ENCODE peak calls at places on chromosomes 7 and 10, in nine cellular contexts. One of them, this sample, is unnamed.

GRCh38 chr7:36945612-36946400 is 221.5 kb upstream of the AOAH start:
- DNase-seq in erythroblast: no peak
- DNase-seq in effector memory CD8-positive, alpha-beta T cell: no peak
- DNase-seq in anterior cingulate cortex: no peak
- DNase-seq in activated CD4-positive, alpha-beta T cell treated with anti-CD3 and anti-CD28 coated beads, Interleukin-2, amount 50 U/mL, for 4 hours: no peak
- DNase-seq in activated CD8-positive, alpha-beta memory T cell treated with anti-CD3 and anti-CD28 coated beads for 24 hours: no peak
- DNase-seq in mammary epithelial cell: no peak
- DNase-seq in Calu3: no peak
- DNase-seq in epithelial cell of esophagus: no peak
- DNase-seq in this sample: no peak

GRCh38 chr7:117395743-117396142 is 31.6 kb downstream of the ASZ1 start:
- DNase-seq in erythroblast: no peak
- DNase-seq in effector memory CD8-positive, alpha-beta T cell: no peak
- DNase-seq in anterior cingulate cortex: no peak
- DNase-seq in activated CD4-positive, alpha-beta T cell treated with anti-CD3 and anti-CD28 coated beads, Interleukin-2, amount 50 U/mL, for 4 hours: no peak
- DNase-seq in activated CD8-positive, alpha-beta memory T cell treated with anti-CD3 and anti-CD28 coated beads for 24 hours: no peak
- DNase-seq in mammary epithelial cell: no peak
- DNase-seq in Calu3: no peak
- DNase-seq in epithelial cell of esophagus: no peak
- DNase-seq in this sample: no peak

GRCh38 chr10:105041956-105042355 is 400.9 kb downstream of the SORCS3 start:
- DNase-seq in erythroblast: no peak
- DNase-seq in effector memory CD8-positive, alpha-beta T cell: no peak
- DNase-seq in anterior cingulate cortex: no peak
- DNase-seq in activated CD4-positive, alpha-beta T cell treated with anti-CD3 and anti-CD28 coated beads, Interleukin-2, amount 50 U/mL, for 4 hours: no peak
- DNase-seq in activated CD8-positive, alpha-beta memory T cell treated with anti-CD3 and anti-CD28 coated beads for 24 hours: no peak
- DNase-seq in mammary epithelial cell: peak
- DNase-seq in Calu3: no peak
- DNase-seq in epithelial cell of esophagus: peak
- DNase-seq in this sample: no peak

GRCh38 chr7:46178685-46179084 is 257.6 kb upstream of the IGFBP3 start:
- DNase-seq in erythroblast: no peak
- DNase-seq in effector memory CD8-positive, alpha-beta T cell: no peak
- DNase-seq in anterior cingulate cortex: no peak
- DNase-seq in activated CD4-positive, alpha-beta T cell treated with anti-CD3 and anti-CD28 coated beads, Interleukin-2, amount 50 U/mL, for 4 hours: no peak
- DNase-seq in activated CD8-positive, alpha-beta memory T cell treated with anti-CD3 and anti-CD28 coated beads for 24 hours: no peak
- DNase-seq in mammary epithelial cell: peak
- DNase-seq in Calu3: no peak
- DNase-seq in epithelial cell of esophagus: peak
- DNase-seq in this sample: no peak

GRCh38 chr7:157002819-157003421 is 7.5 kb downstream of the MNX1 start:
- DNase-seq in erythroblast: no peak
- DNase-seq in effector memory CD8-positive, alpha-beta T cell: no peak
- DNase-seq in anterior cingulate cortex: no peak
- DNase-seq in activated CD4-positive, alpha-beta T cell treated with anti-CD3 and anti-CD28 coated beads, Interleukin-2, amount 50 U/mL, for 4 hours: no peak
- DNase-seq in activated CD8-positive, alpha-beta memory T cell treated with anti-CD3 and anti-CD28 coated beads for 24 hours: peak
- DNase-seq in mammary epithelial cell: no peak
- DNase-seq in Calu3: no peak
- DNase-seq in epithelial cell of esophagus: no peak
- DNase-seq in this sample: peak

GRCh38 chr10:132448248-132448731 is 51.3 kb downstream of the PWWP2B start:
- DNase-seq in erythroblast: peak
- DNase-seq in effector memory CD8-positive, alpha-beta T cell: peak
- DNase-seq in anterior cingulate cortex: no peak
- DNase-seq in activated CD4-positive, alpha-beta T cell treated with anti-CD3 and anti-CD28 coated beads, Interleukin-2, amount 50 U/mL, for 4 hours: peak
- DNase-seq in activated CD8-positive, alpha-beta memory T cell treated with anti-CD3 and anti-CD28 coated beads for 24 hours: no peak
- DNase-seq in mammary epithelial cell: peak
- DNase-seq in Calu3: peak
- DNase-seq in epithelial cell of esophagus: peak
- DNase-seq in this sample: no peak

GRCh38 chr7:95753440-95753839 is 18.9 kb upstream of the DYNC1I1 start:
- DNase-seq in erythroblast: no peak
- DNase-seq in effector memory CD8-positive, alpha-beta T cell: no peak
- DNase-seq in anterior cingulate cortex: no peak
- DNase-seq in activated CD4-positive, alpha-beta T cell treated with anti-CD3 and anti-CD28 coated beads, Interleukin-2, amount 50 U/mL, for 4 hours: no peak
- DNase-seq in activated CD8-positive, alpha-beta memory T cell treated with anti-CD3 and anti-CD28 coated beads for 24 hours: no peak
- DNase-seq in mammary epithelial cell: no peak
- DNase-seq in Calu3: no peak
- DNase-seq in epithelial cell of esophagus: no peak
- DNase-seq in this sample: no peak

GRCh38 chr10:70879244-70879643 is 9.1 kb downstream of the PCBD1 start:
- DNase-seq in erythroblast: no peak
- DNase-seq in effector memory CD8-positive, alpha-beta T cell: no peak
- DNase-seq in anterior cingulate cortex: no peak
- DNase-seq in activated CD4-positive, alpha-beta T cell treated with anti-CD3 and anti-CD28 coated beads, Interleukin-2, amount 50 U/mL, for 4 hours: no peak
- DNase-seq in activated CD8-positive, alpha-beta memory T cell treated with anti-CD3 and anti-CD28 coated beads for 24 hours: no peak
- DNase-seq in mammary epithelial cell: no peak
- DNase-seq in Calu3: no peak
- DNase-seq in epithelial cell of esophagus: no peak
- DNase-seq in this sample: no peak

GRCh38 chr7:29063231-29063630 is 83.1 kb downstream of the CPVL start:
- DNase-seq in erythroblast: no peak
- DNase-seq in effector memory CD8-positive, alpha-beta T cell: no peak
- DNase-seq in anterior cingulate cortex: no peak
- DNase-seq in activated CD4-positive, alpha-beta T cell treated with anti-CD3 and anti-CD28 coated beads, Interleukin-2, amount 50 U/mL, for 4 hours: no peak
- DNase-seq in activated CD8-positive, alpha-beta memory T cell treated with anti-CD3 and anti-CD28 coated beads for 24 hours: no peak
- DNase-seq in mammary epithelial cell: no peak
- DNase-seq in Calu3: no peak
- DNase-seq in epithelial cell of esophagus: no peak
- DNase-seq in this sample: no peak

GRCh38 chr10:69939481-69939880 is 113.2 kb upstream of the MACROH2A2 start:
- DNase-seq in erythroblast: no peak
- DNase-seq in effector memory CD8-positive, alpha-beta T cell: no peak
- DNase-seq in anterior cingulate cortex: no peak
- DNase-seq in activated CD4-positive, alpha-beta T cell treated with anti-CD3 and anti-CD28 coated beads, Interleukin-2, amount 50 U/mL, for 4 hours: no peak
- DNase-seq in activated CD8-positive, alpha-beta memory T cell treated with anti-CD3 and anti-CD28 coated beads for 24 hours: no peak
- DNase-seq in mammary epithelial cell: no peak
- DNase-seq in Calu3: no peak
- DNase-seq in epithelial cell of esophagus: no peak
- DNase-seq in this sample: no peak

GRCh38 chr7:94378396-94378795 is 16.3 kb upstream of the COL1A2 start:
- DNase-seq in erythroblast: no peak
- DNase-seq in effector memory CD8-positive, alpha-beta T cell: no peak
- DNase-seq in anterior cingulate cortex: no peak
- DNase-seq in activated CD4-positive, alpha-beta T cell treated with anti-CD3 and anti-CD28 coated beads, Interleukin-2, amount 50 U/mL, for 4 hours: no peak
- DNase-seq in activated CD8-positive, alpha-beta memory T cell treated with anti-CD3 and anti-CD28 coated beads for 24 hours: no peak
- DNase-seq in mammary epithelial cell: no peak
- DNase-seq in Calu3: no peak
- DNase-seq in epithelial cell of esophagus: no peak
- DNase-seq in this sample: no peak

GRCh38 chr10:78342787-78343186 is 309.1 kb downstream of the RPS24 start:
- DNase-seq in erythroblast: no peak
- DNase-seq in effector memory CD8-positive, alpha-beta T cell: no peak
- DNase-seq in anterior cingulate cortex: no peak
- DNase-seq in activated CD4-positive, alpha-beta T cell treated with anti-CD3 and anti-CD28 coated beads, Interleukin-2, amount 50 U/mL, for 4 hours: no peak
- DNase-seq in activated CD8-positive, alpha-beta memory T cell treated with anti-CD3 and anti-CD28 coated beads for 24 hours: peak
- DNase-seq in mammary epithelial cell: no peak
- DNase-seq in Calu3: no peak
- DNase-seq in epithelial cell of esophagus: no peak
- DNase-seq in this sample: peak

GRCh38 chr10:78236416-78237015 is 202.9 kb downstream of the RPS24 start:
- DNase-seq in erythroblast: no peak
- DNase-seq in effector memory CD8-positive, alpha-beta T cell: no peak
- DNase-seq in anterior cingulate cortex: no peak
- DNase-seq in activated CD4-positive, alpha-beta T cell treated with anti-CD3 and anti-CD28 coated beads, Interleukin-2, amount 50 U/mL, for 4 hours: no peak
- DNase-seq in activated CD8-positive, alpha-beta memory T cell treated with anti-CD3 and anti-CD28 coated beads for 24 hours: no peak
- DNase-seq in mammary epithelial cell: no peak
- DNase-seq in Calu3: no peak
- DNase-seq in epithelial cell of esophagus: no peak
- DNase-seq in this sample: no peak

GRCh38 chr10:33612551-33612950 is 278.1 kb upstream of the NRP1 start:
- DNase-seq in erythroblast: no peak
- DNase-seq in effector memory CD8-positive, alpha-beta T cell: no peak
- DNase-seq in anterior cingulate cortex: no peak
- DNase-seq in activated CD4-positive, alpha-beta T cell treated with anti-CD3 and anti-CD28 coated beads, Interleukin-2, amount 50 U/mL, for 4 hours: no peak
- DNase-seq in activated CD8-positive, alpha-beta memory T cell treated with anti-CD3 and anti-CD28 coated beads for 24 hours: no peak
- DNase-seq in mammary epithelial cell: peak
- DNase-seq in Calu3: no peak
- DNase-seq in epithelial cell of esophagus: peak
- DNase-seq in this sample: no peak

GRCh38 chr7:127833641-127834040 is 181.6 kb downstream of the SND1 start:
- DNase-seq in erythroblast: no peak
- DNase-seq in effector memory CD8-positive, alpha-beta T cell: no peak
- DNase-seq in anterior cingulate cortex: no peak
- DNase-seq in activated CD4-positive, alpha-beta T cell treated with anti-CD3 and anti-CD28 coated beads, Interleukin-2, amount 50 U/mL, for 4 hours: no peak
- DNase-seq in activated CD8-positive, alpha-beta memory T cell treated with anti-CD3 and anti-CD28 coated beads for 24 hours: no peak
- DNase-seq in mammary epithelial cell: no peak
- DNase-seq in Calu3: no peak
- DNase-seq in epithelial cell of esophagus: peak
- DNase-seq in this sample: no peak

GRCh38 chr10:56622335-56622973 is 261.4 kb upstream of the ZWINT start:
- DNase-seq in erythroblast: no peak
- DNase-seq in effector memory CD8-positive, alpha-beta T cell: no peak
- DNase-seq in anterior cingulate cortex: no peak
- DNase-seq in activated CD4-positive, alpha-beta T cell treated with anti-CD3 and anti-CD28 coated beads, Interleukin-2, amount 50 U/mL, for 4 hours: no peak
- DNase-seq in activated CD8-positive, alpha-beta memory T cell treated with anti-CD3 and anti-CD28 coated beads for 24 hours: no peak
- DNase-seq in mammary epithelial cell: no peak
- DNase-seq in Calu3: no peak
- DNase-seq in epithelial cell of esophagus: no peak
- DNase-seq in this sample: no peak

GRCh38 chr10:69663548-69663947 is 33.5 kb downstream of the FAM241B start:
- DNase-seq in erythroblast: peak
- DNase-seq in effector memory CD8-positive, alpha-beta T cell: no peak
- DNase-seq in anterior cingulate cortex: no peak
- DNase-seq in activated CD4-positive, alpha-beta T cell treated with anti-CD3 and anti-CD28 coated beads, Interleukin-2, amount 50 U/mL, for 4 hours: no peak
- DNase-seq in activated CD8-positive, alpha-beta memory T cell treated with anti-CD3 and anti-CD28 coated beads for 24 hours: no peak
- DNase-seq in mammary epithelial cell: no peak
- DNase-seq in Calu3: no peak
- DNase-seq in epithelial cell of esophagus: no peak
- DNase-seq in this sample: no peak

GRCh38 chr7:1950066-1950622 is 280.1 kb downstream of the ELFN1 start:
- DNase-seq in erythroblast: no peak
- DNase-seq in effector memory CD8-positive, alpha-beta T cell: no peak
- DNase-seq in anterior cingulate cortex: no peak
- DNase-seq in activated CD4-positive, alpha-beta T cell treated with anti-CD3 and anti-CD28 coated beads, Interleukin-2, amount 50 U/mL, for 4 hours: no peak
- DNase-seq in activated CD8-positive, alpha-beta memory T cell treated with anti-CD3 and anti-CD28 coated beads for 24 hours: no peak
- DNase-seq in mammary epithelial cell: no peak
- DNase-seq in Calu3: no peak
- DNase-seq in epithelial cell of esophagus: no peak
- DNase-seq in this sample: no peak

GRCh38 chr10:47332946-47333345 is 10.7 kb downstream of the GDF2 start:
- DNase-seq in erythroblast: no peak
- DNase-seq in effector memory CD8-positive, alpha-beta T cell: no peak
- DNase-seq in anterior cingulate cortex: no peak
- DNase-seq in activated CD4-positive, alpha-beta T cell treated with anti-CD3 and anti-CD28 coated beads, Interleukin-2, amount 50 U/mL, for 4 hours: no peak
- DNase-seq in activated CD8-positive, alpha-beta memory T cell treated with anti-CD3 and anti-CD28 coated beads for 24 hours: no peak
- DNase-seq in mammary epithelial cell: no peak
- DNase-seq in Calu3: no peak
- DNase-seq in epithelial cell of esophagus: no peak
- DNase-seq in this sample: no peak

GRCh38 chr10:17848646-17849045 is 39.5 kb downstream of the MRC1 start:
- DNase-seq in erythroblast: no peak
- DNase-seq in effector memory CD8-positive, alpha-beta T cell: no peak
- DNase-seq in anterior cingulate cortex: no peak
- DNase-seq in activated CD4-positive, alpha-beta T cell treated with anti-CD3 and anti-CD28 coated beads, Interleukin-2, amount 50 U/mL, for 4 hours: no peak
- DNase-seq in activated CD8-positive, alpha-beta memory T cell treated with anti-CD3 and anti-CD28 coated beads for 24 hours: no peak
- DNase-seq in mammary epithelial cell: no peak
- DNase-seq in Calu3: no peak
- DNase-seq in epithelial cell of esophagus: no peak
- DNase-seq in this sample: no peak

GRCh38 chr10:112374724-112375541 is 1.0 kb downstream of the ACSL5 start:
- DNase-seq in erythroblast: no peak
- DNase-seq in effector memory CD8-positive, alpha-beta T cell: peak
- DNase-seq in anterior cingulate cortex: no peak
- DNase-seq in activated CD4-positive, alpha-beta T cell treated with anti-CD3 and anti-CD28 coated beads, Interleukin-2, amount 50 U/mL, for 4 hours: peak
- DNase-seq in activated CD8-positive, alpha-beta memory T cell treated with anti-CD3 and anti-CD28 coated beads for 24 hours: peak
- DNase-seq in mammary epithelial cell: no peak
- DNase-seq in Calu3: no peak
- DNase-seq in epithelial cell of esophagus: no peak
- DNase-seq in this sample: peak

GRCh38 chr7:32670105-32670504 is 174.8 kb downstream of the AVL9 start:
- DNase-seq in erythroblast: peak
- DNase-seq in effector memory CD8-positive, alpha-beta T cell: no peak
- DNase-seq in anterior cingulate cortex: no peak
- DNase-seq in activated CD4-positive, alpha-beta T cell treated with anti-CD3 and anti-CD28 coated beads, Interleukin-2, amount 50 U/mL, for 4 hours: no peak
- DNase-seq in activated CD8-positive, alpha-beta memory T cell treated with anti-CD3 and anti-CD28 coated beads for 24 hours: no peak
- DNase-seq in mammary epithelial cell: peak
- DNase-seq in Calu3: peak
- DNase-seq in epithelial cell of esophagus: peak
- DNase-seq in this sample: no peak

GRCh38 chr10:78639629-78640028 is 429.1 kb upstream of the ZMIZ1 start:
- DNase-seq in erythroblast: no peak
- DNase-seq in effector memory CD8-positive, alpha-beta T cell: no peak
- DNase-seq in anterior cingulate cortex: no peak
- DNase-seq in activated CD4-positive, alpha-beta T cell treated with anti-CD3 and anti-CD28 coated beads, Interleukin-2, amount 50 U/mL, for 4 hours: no peak
- DNase-seq in activated CD8-positive, alpha-beta memory T cell treated with anti-CD3 and anti-CD28 coated beads for 24 hours: no peak
- DNase-seq in mammary epithelial cell: no peak
- DNase-seq in Calu3: no peak
- DNase-seq in epithelial cell of esophagus: no peak
- DNase-seq in this sample: peak